ENCODE peak calls at places on chromosomes 1 and 21, in ten cellular contexts. X, L, T, N, R, E, Y, A, M and C are unnamed samples.
A peak's percentile ranks its signal among the peaks of the same experiment; 100 is the strongest.

GRCh38 chr1:17183388-17184160 is 21.4 kb upstream of the PADI1 start:
- DNase-seq in X (no peak), L (no peak), T (no peak), N (no peak), R (no peak), E (no peak), Y (no peak), A (no peak), M (no peak), C (no peak)

GRCh38 chr1:67723620-67724019 is 38.6 kb downstream of the GADD45A start:
- DNase-seq in X (peak; percentile 46), L (no peak), T (no peak), N (no peak), R (no peak), E (peak; percentile 59), Y (no peak), A (peak; percentile 71), M (no peak), C (peak; percentile 58)

GRCh38 chr21:33560965-33561364 is 18.1 kb downstream of the SON start:
- DNase-seq in X (no peak), L (no peak), T (no peak), N (no peak), R (no peak), E (no peak), Y (no peak), A (no peak), M (no peak), C (no peak)

GRCh38 chr1:184691719-184692324 is 62.8 kb downstream of the EDEM3 start:
- DNase-seq in X (peak; percentile 23), L (no peak), T (no peak), N (no peak), R (no peak), E (peak; percentile 75), Y (no peak), A (no peak), M (peak; percentile 74), C (peak; percentile 63)

GRCh38 chr1:11736746-11737639 is 1.1 kb downstream of the AGTRAP start:
- DNase-seq in X (peak; percentile 58), L (peak; percentile 62), T (peak; percentile 64), N (peak; percentile 43), R (peak; percentile 80), E (peak; percentile 94), Y (peak; percentile 72), A (peak; percentile 89), M (peak; percentile 79), C (peak; percentile 44)

GRCh38 chr1:50968884-50969610 is 998 bp upstream of the CDKN2C start:
- DNase-seq in X (peak; percentile 73), L (peak; percentile 60), T (peak; percentile 58), N (no peak), R (peak; percentile 57), E (peak; percentile 12), Y (peak; percentile 51), A (peak; percentile 78), M (peak; percentile 50), C (peak; percentile 37)

GRCh38 chr1:198155253-198155652 is 1.5 kb upstream of the NEK7 start:
- DNase-seq in X (no peak), L (no peak), T (no peak), N (no peak), R (no peak), E (peak; percentile 74), Y (no peak), A (peak; percentile 94), M (no peak), C (peak; percentile 87)

GRCh38 chr1:8815582-8816285 is 1.7 kb downstream of the RERE start:
- DNase-seq in X (no peak), L (peak; percentile 40), T (no peak), N (no peak), R (no peak), E (peak; percentile 67), Y (no peak), A (peak; percentile 50), M (no peak), C (peak; percentile 38)

GRCh38 chr1:53580739-53581475 is 121.7 kb downstream of the DMRTB1 start:
- DNase-seq in X (no peak), L (no peak), T (peak; percentile 2), N (no peak), R (no peak), E (no peak), Y (no peak), A (no peak), M (no peak), C (no peak)

GRCh38 chr1:118337346-118337745 is 152.3 kb upstream of the SPAG17 start:
- DNase-seq in X (no peak), L (no peak), T (no peak), N (no peak), R (no peak), E (no peak), Y (no peak), A (no peak), M (no peak), C (no peak)

GRCh38 chr21:43027846-43028731 is 47.5 kb downstream of the CBS start:
- DNase-seq in X (no peak), L (no peak), T (no peak), N (no peak), R (no peak), E (no peak), Y (no peak), A (no peak), M (no peak), C (no peak)

GRCh38 chr1:228004331-228004871 is 2.4 kb upstream of the WNT3A start:
- DNase-seq in X (peak; percentile 54), L (no peak), T (no peak), N (no peak), R (no peak), E (peak; percentile 27), Y (peak; percentile 29), A (peak; percentile 91), M (peak; percentile 79), C (no peak)

GRCh38 chr1:111450185-111450584 is 921 bp downstream of the ATP5PB start:
- DNase-seq in X (no peak), L (no peak), T (no peak), N (no peak), R (no peak), E (no peak), Y (no peak), A (no peak), M (no peak), C (no peak)

GRCh38 chr1:111453706-111454105 is 4.4 kb downstream of the ATP5PB start:
- DNase-seq in X (no peak), L (no peak), T (no peak), N (no peak), R (no peak), E (no peak), Y (no peak), A (no peak), M (no peak), C (no peak)

GRCh38 chr1:111449703-111450017 is 396 bp downstream of the ATP5PB start:
- DNase-seq in X (no peak), L (no peak), T (no peak), N (no peak), R (no peak), E (no peak), Y (no peak), A (no peak), M (no peak), C (no peak)

GRCh38 chr1:111454859-111455641 is 5.8 kb downstream of the ATP5PB start:
- DNase-seq in X (peak; percentile 61), L (no peak), T (no peak), N (no peak), R (no peak), E (no peak), Y (no peak), A (no peak), M (no peak), C (no peak)

GRCh38 chr1:111452581-111452980 is 3.3 kb downstream of the ATP5PB start:
- DNase-seq in X (no peak), L (no peak), T (no peak), N (no peak), R (no peak), E (no peak), Y (no peak), A (no peak), M (no peak), C (no peak)
- H3K4me3 ChIP-seq in X (no peak overlapping the region), L (no peak overlapping the region), T (no peak overlapping the region), N (no peak overlapping the region), R (no peak overlapping the region), E (no peak overlapping the region), Y (no peak overlapping the region), A (no peak overlapping the region), M (no peak overlapping the region), C (no peak overlapping the region)

DNA sequence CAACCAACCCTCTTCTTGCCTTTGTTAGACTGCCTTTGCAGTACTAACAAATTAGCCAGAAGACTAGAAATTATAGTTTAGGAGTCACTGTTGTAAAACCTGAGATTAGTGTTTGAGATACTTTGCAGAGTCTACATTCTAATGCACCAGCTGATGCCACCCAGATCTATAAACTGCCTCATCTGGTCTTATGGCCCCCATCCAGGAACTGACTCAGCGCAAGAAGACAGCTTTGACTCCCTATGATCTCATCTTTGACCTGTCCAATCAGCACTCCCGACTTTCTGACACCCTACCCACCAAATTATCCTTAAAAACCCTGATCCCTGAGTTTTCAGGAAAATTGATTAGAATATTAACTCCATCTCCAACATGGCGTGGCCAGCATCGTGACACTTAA is 334.6 kb downstream of the RGS7 start:
- DNase-seq in X (no peak), L (no peak), T (no peak), N (no peak), R (no peak), E (no peak), Y (no peak), A (no peak), M (no peak), C (no peak)
- TF ChIP-seq CTCF in X (no peak), L (no peak), T (no peak), N (no peak), R (no peak), E (no peak), Y (no peak), A (no peak), M (no peak), C (no peak)

DNA sequence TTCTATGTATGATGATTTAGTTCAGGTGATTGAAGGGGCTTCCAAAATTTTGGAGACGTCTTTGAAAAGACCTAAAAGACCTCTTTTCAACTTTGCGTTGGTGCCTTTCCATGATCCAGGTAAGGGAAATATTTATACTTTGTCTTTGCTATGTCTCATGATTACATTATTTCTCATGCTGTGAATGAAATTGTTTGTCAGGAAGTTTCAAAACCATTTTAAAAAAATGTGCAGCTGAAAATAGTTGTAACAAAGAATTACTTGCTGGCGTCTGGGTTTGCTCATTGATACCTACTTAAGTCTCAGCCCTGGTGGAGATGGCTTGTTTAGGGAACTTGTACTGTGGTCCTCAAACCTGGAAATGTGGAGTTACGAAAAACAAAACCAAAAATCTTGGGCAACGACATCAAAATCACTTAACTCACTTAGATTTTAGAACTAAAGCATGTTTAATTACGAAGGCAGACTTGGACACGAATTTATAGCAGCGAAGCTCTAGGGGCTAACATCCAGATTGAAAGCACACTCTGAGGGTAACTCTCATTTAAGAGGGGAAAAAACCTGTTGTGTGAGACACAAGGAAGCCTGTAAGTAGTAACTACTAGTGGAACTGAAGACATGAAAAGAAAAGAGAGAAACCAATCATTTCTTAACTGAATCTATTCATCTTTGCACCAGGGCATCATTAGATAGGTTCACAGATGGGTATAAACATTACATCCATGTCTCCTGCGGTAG is 907 bp downstream of the HMCN1 start:
- DNase-seq in X (peak; percentile 4), L (no peak), T (no peak), N (no peak), R (no peak), E (peak; percentile 30), Y (no peak), A (peak; percentile 10), M (no peak), C (peak; percentile 35)
- H3K4me3 ChIP-seq in X (peak overlapping the region; percentile 4), L (no peak overlapping the region), T (no peak overlapping the region), N (peak overlapping the region; percentile 89), R (peak overlapping the region; percentile 68), E (peak overlapping the region; percentile 58), Y (peak overlapping the region; percentile 9), A (peak overlapping the region; percentile 78), M (peak overlapping the region; percentile 75), C (peak overlapping the region; percentile 63)

GRCh38 chr1:41795205-41795762 is 123.4 kb downstream of the HIVEP3 start:
- DNase-seq in X (no peak), L (no peak), T (no peak), N (no peak), R (no peak), E (peak; percentile 70), Y (no peak), A (no peak), M (no peak), C (peak; percentile 68)
- TF ChIP-seq CTCF in X (no peak), L (no peak), T (peak; percentile 8), N (no peak), R (peak; percentile 44), E (peak; percentile 61), Y (no peak), A (peak; percentile 63), M (no peak), C (peak; percentile 64)